ENCODE peak calls at places on chromosomes 6 and 20, in four cellular contexts. V, F, P and X are unnamed samples.

GRCh38 chr6:108781419-108782110 is 66.7 kb upstream of the ARMC2 start:
- DNase-seq in V (no peak), P (no peak), F (peak), X (no peak)

GRCh38 chr6:170228581-170229310 is 62.1 kb downstream of the DLL1 start:
- DNase-seq in P (no peak), V (no peak), F (no peak), X (no peak)

GRCh38 chr6:6270948-6271347 is 49.5 kb downstream of the F13A1 start:
- DNase-seq in V (no peak), P (no peak), F (no peak), X (no peak)

GRCh38 chr6:56328366-56328765 is 81.0 kb upstream of the COL21A1 start:
- DNase-seq in P (no peak), F (no peak), V (no peak), X (no peak)

GRCh38 chr6:164010446-164011071 is 596.0 kb downstream of the QKI start:
- DNase-seq in F (no peak), P (no peak), V (no peak), X (no peak)

GRCh38 chr6:45827952-45828530 is 187.6 kb downstream of the CLIC5 start:
- DNase-seq in F (no peak), V (no peak), P (no peak), X (no peak)

GRCh38 chr20:49592120-49592519 is 24.2 kb upstream of the PTGIS start:
- DNase-seq in V (no peak), F (no peak), P (no peak), X (no peak)

GRCh38 chr6:20873425-20874190 is 339.4 kb downstream of the CDKAL1 start:
- DNase-seq in F (no peak), P (no peak), V (no peak), X (no peak)

GRCh38 chr6:165109011-165109410 is 200.4 kb downstream of the C6orf118 start:
- DNase-seq in V (no peak), P (no peak), F (no peak), X (no peak)

GRCh38 chr6:154638369-154638768 is 94.8 kb upstream of the SCAF8 start:
- DNase-seq in F (no peak), V (no peak), P (no peak), X (no peak)

GRCh38 chr6:13830803-13831202 is 16.4 kb upstream of the MCUR1 start:
- DNase-seq in P (no peak), V (no peak), F (no peak), X (no peak)

GRCh38 chr20:49287555-49288249 is 9.8 kb upstream of the ZNFX1 start:
- DNase-seq in P (peak), V (peak), F (no peak), X (no peak)

GRCh38 chr6:148578837-148579236 is 168.0 kb upstream of the UST start:
- DNase-seq in F (no peak), V (no peak), P (no peak), X (no peak)

GRCh38 chr6:93407186-93407585 is 12.2 kb downstream of the EPHA7 start:
- DNase-seq in P (no peak), F (no peak), V (no peak), X (no peak)

GRCh38 chr6:73579389-73579788 is 58.6 kb upstream of the EEF1A1 start:
- DNase-seq in P (no peak), F (peak), V (no peak), X (no peak)

GRCh38 chr6:93474733-93475179 is 55.4 kb upstream of the EPHA7 start:
- DNase-seq in V (no peak), F (no peak), P (peak), X (no peak)

GRCh38 chr20:62875419-62876355 is 14.1 kb upstream of the TCFL5 start:
- DNase-seq in V (peak), F (no peak), P (peak), X (no peak)

GRCh38 chr6:125995972-125996580 is 9.7 kb downstream of the TRMT11 start:
- DNase-seq in P (peak), V (peak), F (peak), X (peak)

GRCh38 chr6:1577146-1577680 is 32.5 kb upstream of the FOXC1 start:
- DNase-seq in V (no peak), F (peak), P (no peak), X (no peak)

GRCh38 chr6:33846226-33846625 is 42.4 kb upstream of the MLN start:
- DNase-seq in F (no peak), P (no peak), V (no peak), X (no peak)

GRCh38 chr6:168684471-168684870 is 243.5 kb downstream of the SMOC2 start:
- DNase-seq in V (no peak), P (no peak), F (peak), X (no peak)
- TF ChIP-seq CBX5 in V (no peak), P (no peak), F (no peak), X (no peak)

DNA sequence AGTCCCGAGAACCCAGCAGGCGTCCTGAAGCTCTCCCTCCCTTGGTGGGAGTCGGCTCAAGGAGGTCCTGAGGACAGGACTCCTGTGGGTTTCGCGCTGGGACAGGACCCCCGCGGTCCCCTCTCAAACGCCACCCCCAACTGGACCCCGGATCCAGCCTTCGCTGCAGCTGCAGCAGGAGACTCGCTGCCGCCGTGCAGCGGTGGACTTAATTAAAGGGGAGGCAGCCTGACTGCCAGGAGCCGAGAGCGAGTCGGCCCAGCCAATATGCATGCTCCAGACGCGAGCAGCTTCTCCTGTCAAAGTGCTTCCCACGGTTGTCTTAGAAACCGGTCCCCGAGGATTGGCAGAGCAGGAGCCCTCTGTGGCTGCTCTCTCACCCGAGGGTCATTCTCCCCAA is 580.2 kb upstream of the ZNF337 start:
- DNase-seq in F (peak), P (no peak), V (no peak), X (no peak)
- TF ChIP-seq CBX5 in F (no peak), P (no peak), V (no peak), X (no peak)

GRCh38 chr20:57321142-57321541 is 8.5 kb upstream of the SPO11 start:
- DNase-seq in F (no peak), V (no peak), P (no peak), X (no peak)
- TF ChIP-seq CBX5 in F (no peak), V (no peak), P (no peak), X (no peak)

GRCh38 chr20:44745560-44746366 is at the start of gene KCNK15:
- DNase-seq in F (peak), V (peak), P (no peak), X (no peak)
- TF ChIP-seq CBX5 in F (no peak), V (no peak), P (no peak), X (no peak)

DNA sequence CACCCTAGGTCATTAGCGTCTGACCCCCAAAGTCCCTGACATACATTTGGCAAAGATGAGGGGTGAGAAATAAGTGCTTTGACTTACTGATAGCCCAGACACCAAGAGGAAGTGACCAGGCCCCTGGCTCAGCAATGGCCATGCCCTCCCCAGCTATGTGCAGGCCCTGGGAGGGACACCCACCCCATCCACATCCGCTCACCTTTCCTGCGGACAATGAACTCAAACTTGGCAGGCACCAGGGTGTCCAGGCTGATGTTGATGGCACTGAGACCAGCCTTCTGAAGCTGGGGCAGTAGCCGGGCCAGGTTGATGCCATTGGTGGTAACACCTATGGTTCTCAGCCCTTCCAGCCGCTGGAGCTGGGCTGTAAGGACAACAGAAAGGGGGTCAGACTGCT is 18.4 kb downstream of the MOCS1 start:
- DNase-seq in V (no peak), P (no peak), F (no peak), X (no peak)
- TF ChIP-seq CBX5 in V (no peak), P (no peak), F (no peak), X (no peak)

GRCh38 chr20:15739056-15739455 is 834.2 kb downstream of the KIF16B start:
- DNase-seq in V (no peak), F (no peak), P (no peak), X (no peak)
- TF ChIP-seq CBX5 in V (no peak), F (no peak), P (no peak), X (no peak)